ENCODE peak calls at places on chromosomes 4 and X, in eight cellular contexts. One of them, this sample, is unnamed.

GRCh38 chr4:39620551-39620950 is 18.1 kb downstream of the SMIM14 start:
- DNase-seq in HepG2: no peak
- DNase-seq in activated CD4-positive, alpha-beta T cell treated with anti-CD3 and anti-CD28 coated beads for 48 hours: no peak
- DNase-seq in GM03348: no peak
- DNase-seq in amniotic stem cell: no peak
- DNase-seq in pons: no peak
- DNase-seq in IMR-90: peak
- DNase-seq in NCI-H748 treated with DMSO at 0.1 percent for 48 hours: no peak
- DNase-seq in this sample: no peak

GRCh38 chrX:8738588-8739189 is 6.8 kb upstream of the ANOS1 start:
- DNase-seq in HepG2: peak
- DNase-seq in activated CD4-positive, alpha-beta T cell treated with anti-CD3 and anti-CD28 coated beads for 48 hours: peak
- DNase-seq in GM03348: peak
- DNase-seq in amniotic stem cell: no peak
- DNase-seq in pons: peak
- DNase-seq in IMR-90: peak
- DNase-seq in NCI-H748 treated with DMSO at 0.1 percent for 48 hours: peak
- DNase-seq in this sample: peak

GRCh38 chr4:40309250-40309774 is 25.8 kb upstream of the CHRNA9 start:
- DNase-seq in HepG2: peak
- DNase-seq in activated CD4-positive, alpha-beta T cell treated with anti-CD3 and anti-CD28 coated beads for 48 hours: peak
- DNase-seq in GM03348: peak
- DNase-seq in amniotic stem cell: no peak
- DNase-seq in pons: peak
- DNase-seq in IMR-90: peak
- DNase-seq in NCI-H748 treated with DMSO at 0.1 percent for 48 hours: no peak
- DNase-seq in this sample: peak

GRCh38 chrX:10033360-10034007 is 66.3 kb downstream of the CLDN34 start:
- DNase-seq in HepG2: no peak
- DNase-seq in activated CD4-positive, alpha-beta T cell treated with anti-CD3 and anti-CD28 coated beads for 48 hours: no peak
- DNase-seq in GM03348: no peak
- DNase-seq in amniotic stem cell: no peak
- DNase-seq in pons: no peak
- DNase-seq in IMR-90: peak
- DNase-seq in NCI-H748 treated with DMSO at 0.1 percent for 48 hours: no peak
- DNase-seq in this sample: no peak

GRCh38 chr4:6960154-6960553 is 50.5 kb downstream of the TBC1D14 start:
- DNase-seq in HepG2: no peak
- DNase-seq in activated CD4-positive, alpha-beta T cell treated with anti-CD3 and anti-CD28 coated beads for 48 hours: no peak
- DNase-seq in GM03348: no peak
- DNase-seq in amniotic stem cell: no peak
- DNase-seq in pons: no peak
- DNase-seq in IMR-90: no peak
- DNase-seq in NCI-H748 treated with DMSO at 0.1 percent for 48 hours: no peak
- DNase-seq in this sample: no peak

GRCh38 chr4:104941661-104942062 is 205.0 kb upstream of the TET2 start:
- DNase-seq in HepG2: no peak
- DNase-seq in activated CD4-positive, alpha-beta T cell treated with anti-CD3 and anti-CD28 coated beads for 48 hours: no peak
- DNase-seq in GM03348: no peak
- DNase-seq in amniotic stem cell: no peak
- DNase-seq in pons: no peak
- DNase-seq in IMR-90: no peak
- DNase-seq in NCI-H748 treated with DMSO at 0.1 percent for 48 hours: no peak
- DNase-seq in this sample: no peak

GRCh38 chr4:72112514-72113156 is 80.8 kb downstream of the NPFFR2 start:
- DNase-seq in HepG2: peak
- DNase-seq in activated CD4-positive, alpha-beta T cell treated with anti-CD3 and anti-CD28 coated beads for 48 hours: peak
- DNase-seq in GM03348: no peak
- DNase-seq in amniotic stem cell: peak
- DNase-seq in pons: no peak
- DNase-seq in IMR-90: peak
- DNase-seq in NCI-H748 treated with DMSO at 0.1 percent for 48 hours: no peak
- DNase-seq in this sample: no peak

GRCh38 chr4:2806392-2807355 is 13.8 kb downstream of the SH3BP2 start:
- DNase-seq in HepG2: no peak
- DNase-seq in activated CD4-positive, alpha-beta T cell treated with anti-CD3 and anti-CD28 coated beads for 48 hours: no peak
- DNase-seq in GM03348: peak
- DNase-seq in amniotic stem cell: no peak
- DNase-seq in pons: no peak
- DNase-seq in IMR-90: peak
- DNase-seq in NCI-H748 treated with DMSO at 0.1 percent for 48 hours: no peak
- DNase-seq in this sample: no peak

GRCh38 chr4:73976716-73977115 is 5.1 kb downstream of the PF4 start:
- DNase-seq in HepG2: no peak
- DNase-seq in activated CD4-positive, alpha-beta T cell treated with anti-CD3 and anti-CD28 coated beads for 48 hours: no peak
- DNase-seq in GM03348: peak
- DNase-seq in amniotic stem cell: no peak
- DNase-seq in pons: no peak
- DNase-seq in IMR-90: peak
- DNase-seq in NCI-H748 treated with DMSO at 0.1 percent for 48 hours: no peak
- DNase-seq in this sample: no peak

GRCh38 chr4:152640058-152640921 is 39.5 kb downstream of the TMEM154 start:
- DNase-seq in HepG2: no peak
- DNase-seq in activated CD4-positive, alpha-beta T cell treated with anti-CD3 and anti-CD28 coated beads for 48 hours: no peak
- DNase-seq in GM03348: peak
- DNase-seq in amniotic stem cell: no peak
- DNase-seq in pons: peak
- DNase-seq in IMR-90: peak
- DNase-seq in NCI-H748 treated with DMSO at 0.1 percent for 48 hours: peak
- DNase-seq in this sample: no peak

GRCh38 chrX:131792789-131793462 is 230.2 kb upstream of the STK26 start:
- DNase-seq in HepG2: no peak
- DNase-seq in activated CD4-positive, alpha-beta T cell treated with anti-CD3 and anti-CD28 coated beads for 48 hours: no peak
- DNase-seq in GM03348: peak
- DNase-seq in amniotic stem cell: peak
- DNase-seq in pons: peak
- DNase-seq in IMR-90: peak
- DNase-seq in NCI-H748 treated with DMSO at 0.1 percent for 48 hours: peak
- DNase-seq in this sample: peak

GRCh38 chr4:8703857-8704495 is 111.4 kb downstream of the CPZ start:
- DNase-seq in HepG2: no peak
- DNase-seq in activated CD4-positive, alpha-beta T cell treated with anti-CD3 and anti-CD28 coated beads for 48 hours: no peak
- DNase-seq in GM03348: no peak
- DNase-seq in amniotic stem cell: no peak
- DNase-seq in pons: no peak
- DNase-seq in IMR-90: no peak
- DNase-seq in NCI-H748 treated with DMSO at 0.1 percent for 48 hours: no peak
- DNase-seq in this sample: no peak

GRCh38 chr4:143251781-143252180 is 67.1 kb downstream of the USP38 start:
- DNase-seq in HepG2: no peak
- DNase-seq in activated CD4-positive, alpha-beta T cell treated with anti-CD3 and anti-CD28 coated beads for 48 hours: no peak
- DNase-seq in GM03348: no peak
- DNase-seq in amniotic stem cell: no peak
- DNase-seq in pons: no peak
- DNase-seq in IMR-90: peak
- DNase-seq in NCI-H748 treated with DMSO at 0.1 percent for 48 hours: no peak
- DNase-seq in this sample: no peak

GRCh38 chr4:26729027-26729426 is 131.6 kb upstream of the STIM2 start:
- DNase-seq in HepG2: peak
- DNase-seq in activated CD4-positive, alpha-beta T cell treated with anti-CD3 and anti-CD28 coated beads for 48 hours: no peak
- DNase-seq in GM03348: no peak
- DNase-seq in amniotic stem cell: no peak
- DNase-seq in pons: no peak
- DNase-seq in IMR-90: no peak
- DNase-seq in NCI-H748 treated with DMSO at 0.1 percent for 48 hours: no peak
- DNase-seq in this sample: no peak

GRCh38 chrX:17876135-17876534 is 15.0 kb upstream of the RAI2 start:
- DNase-seq in HepG2: no peak
- DNase-seq in activated CD4-positive, alpha-beta T cell treated with anti-CD3 and anti-CD28 coated beads for 48 hours: no peak
- DNase-seq in GM03348: no peak
- DNase-seq in amniotic stem cell: no peak
- DNase-seq in pons: no peak
- DNase-seq in IMR-90: no peak
- DNase-seq in NCI-H748 treated with DMSO at 0.1 percent for 48 hours: no peak
- DNase-seq in this sample: no peak

GRCh38 chr4:17544205-17544604 is 29.2 kb downstream of the CLRN2 start:
- DNase-seq in HepG2: peak
- DNase-seq in activated CD4-positive, alpha-beta T cell treated with anti-CD3 and anti-CD28 coated beads for 48 hours: no peak
- DNase-seq in GM03348: no peak
- DNase-seq in amniotic stem cell: no peak
- DNase-seq in pons: peak
- DNase-seq in IMR-90: no peak
- DNase-seq in NCI-H748 treated with DMSO at 0.1 percent for 48 hours: peak
- DNase-seq in this sample: no peak

GRCh38 chrX:9832811-9833210 is 46.6 kb downstream of the SHROOM2 start:
- DNase-seq in HepG2: no peak
- DNase-seq in activated CD4-positive, alpha-beta T cell treated with anti-CD3 and anti-CD28 coated beads for 48 hours: no peak
- DNase-seq in GM03348: no peak
- DNase-seq in amniotic stem cell: no peak
- DNase-seq in pons: no peak
- DNase-seq in IMR-90: no peak
- DNase-seq in NCI-H748 treated with DMSO at 0.1 percent for 48 hours: no peak
- DNase-seq in this sample: no peak

GRCh38 chrX:45421806-45422205 is 221.1 kb upstream of the DIPK2B start:
- DNase-seq in HepG2: no peak
- DNase-seq in activated CD4-positive, alpha-beta T cell treated with anti-CD3 and anti-CD28 coated beads for 48 hours: no peak
- DNase-seq in GM03348: no peak
- DNase-seq in amniotic stem cell: no peak
- DNase-seq in pons: no peak
- DNase-seq in IMR-90: no peak
- DNase-seq in NCI-H748 treated with DMSO at 0.1 percent for 48 hours: no peak
- DNase-seq in this sample: no peak

GRCh38 chr4:128228778-128229457 is 58.7 kb downstream of the PGRMC2 start:
- DNase-seq in HepG2: no peak
- DNase-seq in activated CD4-positive, alpha-beta T cell treated with anti-CD3 and anti-CD28 coated beads for 48 hours: no peak
- DNase-seq in GM03348: no peak
- DNase-seq in amniotic stem cell: no peak
- DNase-seq in pons: no peak
- DNase-seq in IMR-90: peak
- DNase-seq in NCI-H748 treated with DMSO at 0.1 percent for 48 hours: no peak
- DNase-seq in this sample: no peak

GRCh38 chrX:8364369-8365141 is 100.1 kb upstream of the VCX3B start:
- DNase-seq in HepG2: peak
- DNase-seq in activated CD4-positive, alpha-beta T cell treated with anti-CD3 and anti-CD28 coated beads for 48 hours: peak
- DNase-seq in GM03348: no peak
- DNase-seq in amniotic stem cell: no peak
- DNase-seq in pons: no peak
- DNase-seq in IMR-90: no peak
- DNase-seq in NCI-H748 treated with DMSO at 0.1 percent for 48 hours: peak
- DNase-seq in this sample: no peak

GRCh38 chrX:21959362-21960051 is 19.0 kb downstream of the SMS start:
- DNase-seq in HepG2: no peak
- DNase-seq in activated CD4-positive, alpha-beta T cell treated with anti-CD3 and anti-CD28 coated beads for 48 hours: no peak
- DNase-seq in GM03348: no peak
- DNase-seq in amniotic stem cell: no peak
- DNase-seq in pons: no peak
- DNase-seq in IMR-90: no peak
- DNase-seq in NCI-H748 treated with DMSO at 0.1 percent for 48 hours: no peak
- DNase-seq in this sample: no peak

GRCh38 chr4:26220704-26221103 is 100.1 kb upstream of the RBPJ start:
- DNase-seq in HepG2: no peak
- DNase-seq in activated CD4-positive, alpha-beta T cell treated with anti-CD3 and anti-CD28 coated beads for 48 hours: no peak
- DNase-seq in GM03348: peak
- DNase-seq in amniotic stem cell: peak
- DNase-seq in pons: no peak
- DNase-seq in IMR-90: peak
- DNase-seq in NCI-H748 treated with DMSO at 0.1 percent for 48 hours: no peak
- DNase-seq in this sample: no peak

GRCh38 chrX:64850371-64851082 is 125.7 kb downstream of the ZC4H2 start:
- DNase-seq in HepG2: no peak
- DNase-seq in activated CD4-positive, alpha-beta T cell treated with anti-CD3 and anti-CD28 coated beads for 48 hours: peak
- DNase-seq in GM03348: no peak
- DNase-seq in amniotic stem cell: no peak
- DNase-seq in pons: no peak
- DNase-seq in IMR-90: no peak
- DNase-seq in NCI-H748 treated with DMSO at 0.1 percent for 48 hours: no peak
- DNase-seq in this sample: no peak

GRCh38 chr4:128241425-128241913 is 46.1 kb downstream of the PGRMC2 start:
- DNase-seq in HepG2: peak
- DNase-seq in activated CD4-positive, alpha-beta T cell treated with anti-CD3 and anti-CD28 coated beads for 48 hours: no peak
- DNase-seq in GM03348: peak
- DNase-seq in amniotic stem cell: peak
- DNase-seq in pons: no peak
- DNase-seq in IMR-90: peak
- DNase-seq in NCI-H748 treated with DMSO at 0.1 percent for 48 hours: no peak
- DNase-seq in this sample: no peak

GRCh38 chrX:75155454-75155829 is 641 bp downstream of the ABCB7 start:
- DNase-seq in HepG2: no peak
- DNase-seq in activated CD4-positive, alpha-beta T cell treated with anti-CD3 and anti-CD28 coated beads for 48 hours: no peak
- DNase-seq in GM03348: peak
- DNase-seq in amniotic stem cell: no peak
- DNase-seq in pons: no peak
- DNase-seq in IMR-90: peak
- DNase-seq in NCI-H748 treated with DMSO at 0.1 percent for 48 hours: no peak
- DNase-seq in this sample: no peak

GRCh38 chr4:77001907-77002306 is 52.4 kb downstream of the SEPTIN11 start:
- DNase-seq in HepG2: no peak
- DNase-seq in activated CD4-positive, alpha-beta T cell treated with anti-CD3 and anti-CD28 coated beads for 48 hours: no peak
- DNase-seq in GM03348: no peak
- DNase-seq in amniotic stem cell: peak
- DNase-seq in pons: no peak
- DNase-seq in IMR-90: peak
- DNase-seq in NCI-H748 treated with DMSO at 0.1 percent for 48 hours: no peak
- DNase-seq in this sample: no peak

GRCh38 chrX:18353931-18354368 is 538 bp downstream of the SCML2 start:
- DNase-seq in HepG2: peak
- DNase-seq in activated CD4-positive, alpha-beta T cell treated with anti-CD3 and anti-CD28 coated beads for 48 hours: peak
- DNase-seq in GM03348: peak
- DNase-seq in amniotic stem cell: no peak
- DNase-seq in pons: no peak
- DNase-seq in IMR-90: no peak
- DNase-seq in NCI-H748 treated with DMSO at 0.1 percent for 48 hours: no peak
- DNase-seq in this sample: peak

GRCh38 chr4:124753941-124754581 is 41.5 kb upstream of the ANKRD50 start:
- DNase-seq in HepG2: peak
- DNase-seq in activated CD4-positive, alpha-beta T cell treated with anti-CD3 and anti-CD28 coated beads for 48 hours: no peak
- DNase-seq in GM03348: no peak
- DNase-seq in amniotic stem cell: no peak
- DNase-seq in pons: no peak
- DNase-seq in IMR-90: peak
- DNase-seq in NCI-H748 treated with DMSO at 0.1 percent for 48 hours: peak
- DNase-seq in this sample: no peak

GRCh38 chr4:151719045-151719743 is 41.6 kb downstream of the GATB start:
- DNase-seq in HepG2: no peak
- DNase-seq in activated CD4-positive, alpha-beta T cell treated with anti-CD3 and anti-CD28 coated beads for 48 hours: no peak
- DNase-seq in GM03348: no peak
- DNase-seq in amniotic stem cell: no peak
- DNase-seq in pons: peak
- DNase-seq in IMR-90: no peak
- DNase-seq in NCI-H748 treated with DMSO at 0.1 percent for 48 hours: no peak
- DNase-seq in this sample: no peak

GRCh38 chr4:71648923-71649322 is 135.0 kb downstream of the GC start:
- DNase-seq in HepG2: no peak
- DNase-seq in activated CD4-positive, alpha-beta T cell treated with anti-CD3 and anti-CD28 coated beads for 48 hours: no peak
- DNase-seq in GM03348: no peak
- DNase-seq in amniotic stem cell: no peak
- DNase-seq in pons: no peak
- DNase-seq in IMR-90: no peak
- DNase-seq in NCI-H748 treated with DMSO at 0.1 percent for 48 hours: no peak
- DNase-seq in this sample: no peak

GRCh38 chr4:34250562-34250961 is 1993.8 kb downstream of the ARAP2 start:
- DNase-seq in HepG2: no peak
- DNase-seq in activated CD4-positive, alpha-beta T cell treated with anti-CD3 and anti-CD28 coated beads for 48 hours: no peak
- DNase-seq in GM03348: no peak
- DNase-seq in amniotic stem cell: no peak
- DNase-seq in pons: no peak
- DNase-seq in IMR-90: peak
- DNase-seq in NCI-H748 treated with DMSO at 0.1 percent for 48 hours: no peak
- DNase-seq in this sample: no peak

GRCh38 chr4:152454398-152455011 is 81.4 kb downstream of the FBXW7 start:
- DNase-seq in HepG2: peak
- DNase-seq in activated CD4-positive, alpha-beta T cell treated with anti-CD3 and anti-CD28 coated beads for 48 hours: no peak
- DNase-seq in GM03348: peak
- DNase-seq in amniotic stem cell: no peak
- DNase-seq in pons: peak
- DNase-seq in IMR-90: peak
- DNase-seq in NCI-H748 treated with DMSO at 0.1 percent for 48 hours: peak
- DNase-seq in this sample: no peak

This sample was measured in CD4-positive, alpha-beta memory T cell.